ENCODE peak calls at places on chromosomes 13 and 19, in seven cellular contexts. N is endothelial cell of umbilical vein, L is PC-9, Y is K562, A is neural progenitor cell, J is MM.1S, I is fibroblast of lung. P is an unnamed sample.

GRCh38 chr13:24271611-24272451 is 37.5 kb upstream of the C1QTNF9 start:
- DNase-seq in A (peak), Y (no peak), J (no peak), I (peak), L (peak), N (peak), P (peak)

GRCh38 chr13:47869780-47870179 is 131.3 kb downstream of the SUCLA2 start:
- DNase-seq in N (no peak), A (no peak), Y (no peak), I (no peak), J (no peak), L (no peak), P (no peak)

GRCh38 chr19:47111081-47111589 is 2.4 kb downstream of the ZC3H4 start:
- DNase-seq in N (peak), A (peak), J (peak), Y (peak), L (no peak), I (no peak), P (no peak)

GRCh38 chr13:28792992-28793391 is 27.1 kb upstream of the MTUS2 start:
- DNase-seq in A (no peak), N (no peak), J (no peak), Y (no peak), L (no peak), I (peak), P (peak)

GRCh38 chr19:54420383-54421168 is 5.3 kb downstream of the TTYH1 start:
- DNase-seq in A (peak), I (no peak), J (no peak), Y (peak), N (no peak), L (no peak), P (no peak)

GRCh38 chr13:110023729-110024645 is 237.6 kb upstream of the IRS2 start:
- DNase-seq in L (no peak), J (no peak), N (no peak), I (no peak), A (peak), Y (no peak), P (no peak)

GRCh38 chr19:51361228-51361627 is 5.0 kb downstream of the ETFB start:
- DNase-seq in A (no peak), Y (no peak), N (no peak), J (no peak), I (no peak), L (no peak), P (no peak)

GRCh38 chr19:35292986-35293732 is 1.2 kb downstream of the MAG start:
- DNase-seq in I (no peak), A (no peak), L (no peak), Y (no peak), N (no peak), J (no peak), P (no peak)

GRCh38 chr13:20350380-20350763 is 118.3 kb upstream of the GJB6 start:
- DNase-seq in Y (no peak), I (no peak), L (no peak), J (no peak), N (no peak), A (no peak), P (no peak)

GRCh38 chr19:16506961-16507360 is 10.8 kb downstream of the C19orf44 start:
- DNase-seq in J (no peak), I (no peak), Y (peak), A (no peak), L (no peak), N (no peak), P (no peak)

GRCh38 chr19:6773323-6773931 is 919 bp downstream of the VAV1 start:
- DNase-seq in L (no peak), J (peak), I (no peak), Y (no peak), N (no peak), A (no peak), P (no peak)

GRCh38 chr19:18002347-18002850 is 5.6 kb upstream of the ARRDC2 start:
- DNase-seq in J (no peak), L (no peak), I (no peak), Y (no peak), A (no peak), N (no peak), P (no peak)

GRCh38 chr19:5306531-5306930 is 34.1 kb downstream of the PTPRS start:
- DNase-seq in J (no peak), N (no peak), Y (no peak), I (no peak), A (no peak), L (no peak), P (no peak)

GRCh38 chr19:42132030-42132628 is at the start of gene POU2F2:
- DNase-seq in I (no peak), A (peak), L (no peak), N (no peak), Y (peak), J (peak), P (no peak)

GRCh38 chr13:71525004-71525403 is 342.0 kb downstream of the DACH1 start:
- DNase-seq in I (no peak), A (no peak), Y (no peak), N (no peak), L (no peak), J (no peak), P (no peak)

GRCh38 chr13:41917641-41918040 is 43.3 kb downstream of the VWA8 start:
- DNase-seq in Y (no peak), A (no peak), N (peak), I (peak), L (no peak), J (no peak), P (peak)

GRCh38 chr19:4208385-4209094 is 20.8 kb upstream of the EBI3 start:
- DNase-seq in I (peak), Y (peak), A (peak), N (no peak), J (peak), L (peak), P (peak)

GRCh38 chr13:47220453-47221150 is 323.7 kb upstream of the HTR2A start:
- DNase-seq in N (no peak), Y (no peak), I (peak), J (no peak), L (no peak), A (no peak), P (peak)

GRCh38 chr13:96090240-96091101 is 564 bp downstream of the HS6ST3 start:
- DNase-seq in A (peak), L (peak), Y (peak), I (peak), N (peak), J (peak), P (no peak)

GRCh38 chr13:39282400-39282972 is 244.2 kb downstream of the NHLRC3 start:
- DNase-seq in A (no peak), J (no peak), I (no peak), Y (no peak), L (no peak), N (no peak), P (no peak)

GRCh38 chr13:24063281-24063851 is 97.2 kb upstream of the SPATA13 start:
- DNase-seq in A (no peak), J (no peak), I (peak), N (peak), Y (no peak), L (no peak), P (peak)

GRCh38 chr13:33191425-33192221 is 93.9 kb downstream of the STARD13 start:
- DNase-seq in Y (no peak), I (peak), J (no peak), A (no peak), N (no peak), L (no peak), P (peak)

GRCh38 chr13:106573279-106573831 is 5.4 kb upstream of the ARGLU1 start:
- DNase-seq in J (no peak), L (no peak), N (no peak), I (peak), Y (no peak), A (no peak), P (peak)

GRCh38 chr19:52048604-52049493 is at the start of gene ZNF432:
- DNase-seq in J (no peak), L (peak), N (peak), I (peak), A (peak), Y (peak), P (peak)

GRCh38 chr19:5354403-5354802 is 13.8 kb upstream of the PTPRS start:
- DNase-seq in J (no peak), Y (peak), N (no peak), I (no peak), A (peak), L (no peak), P (no peak)

DNA sequence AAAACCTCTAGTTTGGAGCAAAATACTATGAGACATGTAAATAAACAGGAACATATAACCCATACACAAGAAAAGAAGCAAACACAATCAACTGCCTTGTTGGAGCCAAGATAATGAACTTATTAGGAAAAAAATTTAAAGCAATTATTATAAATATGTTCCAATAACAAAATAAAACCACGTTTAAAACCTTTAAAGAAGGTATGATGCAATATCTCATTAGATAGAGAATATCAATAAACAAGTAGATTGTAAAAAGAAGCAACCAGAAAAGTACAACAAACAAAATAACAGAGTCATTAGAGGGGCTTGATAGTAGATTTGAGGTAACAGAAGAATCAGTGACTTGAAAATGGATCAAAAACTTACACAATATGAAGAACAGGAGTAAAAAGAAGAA is 327.0 kb upstream of the PCDH9 start:
- DNase-seq in N (no peak), L (no peak), Y (no peak), I (no peak), A (no peak), J (no peak), P (no peak)
- TF ChIP-seq EZH2 in N (no peak), L (no peak), Y (no peak), I (no peak), A (no peak), J (no peak), P (no peak)

DNA sequence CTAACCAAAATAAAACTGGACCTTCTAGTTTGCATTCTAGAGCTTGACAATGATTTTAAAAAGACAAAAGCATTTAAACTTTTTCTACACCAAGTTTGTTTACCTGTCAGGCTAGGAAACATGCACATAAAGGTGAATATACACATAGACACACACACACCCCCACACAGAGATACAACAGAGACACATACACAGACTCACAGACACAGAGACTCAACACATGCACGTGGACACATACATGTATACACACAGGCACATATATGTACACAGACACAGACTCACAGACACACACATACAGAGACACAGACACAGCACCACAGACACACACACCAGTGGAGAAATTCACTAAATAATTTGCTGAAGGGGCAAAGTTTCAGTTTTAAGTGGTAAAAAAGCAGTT is 155.7 kb downstream of the GPC5 start:
- DNase-seq in L (no peak), Y (no peak), J (no peak), I (no peak), N (no peak), A (no peak), P (no peak)
- H3K4me2 ChIP-seq in L (no peak), Y (no peak), J (no peak), I (no peak), N (no peak), A (no peak), P (no peak)

GRCh38 chr13:76965759-76966421 is 17.6 kb downstream of the ACOD1 start:
- DNase-seq in N (peak), J (no peak), Y (no peak), L (no peak), I (peak), A (no peak), P (peak)
- TF ChIP-seq EZH2 in N (no peak), J (no peak), Y (no peak), L (no peak), I (no peak), A (no peak), P (no peak)

DNA sequence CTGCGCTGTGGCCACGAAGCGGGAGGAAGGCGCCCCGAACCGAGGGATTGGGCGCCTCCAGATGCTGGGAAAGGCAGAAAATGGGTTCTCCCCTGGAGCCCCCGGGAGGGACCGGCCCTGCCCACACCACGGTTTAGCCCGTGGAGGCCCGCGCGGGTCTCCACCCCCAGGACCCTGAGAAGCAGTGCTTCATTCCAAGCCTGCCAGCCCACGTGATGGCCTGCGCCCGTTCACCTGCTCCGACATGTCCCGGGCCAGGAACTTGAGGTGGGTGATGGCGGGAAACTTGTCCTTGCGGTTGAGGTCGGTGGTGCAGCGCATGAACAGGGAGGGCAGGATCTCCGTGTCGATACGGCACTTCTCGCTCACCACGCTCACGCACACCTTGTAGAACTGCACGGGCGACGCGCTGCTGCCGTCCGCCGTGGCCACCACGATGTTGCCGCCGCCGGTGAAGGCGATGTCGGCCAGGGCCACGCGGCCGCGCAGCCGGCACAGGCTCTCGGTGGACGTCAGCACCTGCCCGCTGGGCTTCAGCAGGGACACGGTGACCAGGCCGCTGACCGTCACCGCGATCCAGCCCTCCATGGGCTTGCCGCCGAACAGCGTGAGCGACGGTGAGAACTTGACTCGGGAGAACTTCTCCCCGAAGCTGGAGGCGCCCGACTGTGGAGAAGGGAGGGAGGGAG is 7.3 kb downstream of the MED16 start:
- DNase-seq in A (no peak), Y (no peak), N (no peak), J (no peak), I (no peak), L (no peak), P (no peak)
- H3K4me2 ChIP-seq in A (no peak), Y (no peak), N (no peak), J (no peak), I (no peak), L (no peak), P (no peak)

DNA sequence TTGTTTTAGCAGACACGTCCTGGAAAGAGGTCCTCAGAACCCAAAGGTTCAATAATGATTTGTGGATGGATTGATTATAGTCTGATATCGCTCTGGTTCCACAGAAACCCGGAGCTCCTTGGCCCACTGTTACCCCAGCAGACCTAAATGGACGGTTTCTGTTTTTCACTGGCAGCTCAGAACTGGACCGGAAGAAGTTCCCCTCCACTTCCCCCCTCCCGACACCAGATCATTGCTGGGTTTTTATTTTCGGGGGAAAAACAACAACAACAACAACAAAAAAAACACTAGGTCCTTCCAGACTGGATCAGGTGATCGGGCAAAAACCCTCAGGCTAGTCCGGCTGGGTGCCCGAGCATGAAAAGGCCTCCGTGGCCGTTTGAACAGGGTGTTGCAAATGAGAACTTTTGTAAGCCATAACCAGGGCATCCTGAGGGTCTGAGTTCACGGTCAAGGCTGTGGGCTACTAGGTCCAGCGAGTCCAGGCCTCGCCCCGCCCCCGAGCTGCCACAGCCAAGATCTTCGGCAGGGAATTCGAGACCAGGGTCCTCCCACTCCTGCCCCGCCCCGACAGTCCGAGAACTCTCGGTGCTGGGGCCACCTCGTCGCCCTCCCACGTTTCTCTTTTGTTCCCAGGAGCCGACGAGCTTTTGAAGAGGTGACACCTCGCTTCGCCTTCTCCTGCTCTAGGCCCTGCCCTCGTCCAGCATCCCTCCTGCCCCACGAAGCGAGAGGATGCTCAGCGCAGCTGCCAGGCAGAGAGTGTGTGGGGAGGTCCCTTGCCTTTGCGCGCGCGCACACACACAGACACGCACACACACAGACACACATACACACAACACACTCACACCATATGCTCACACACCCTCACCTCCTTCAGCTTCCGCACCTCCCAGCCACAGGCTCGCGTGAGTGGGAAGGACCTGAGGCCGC is 8.7 kb downstream of the ZIC2 start:
- DNase-seq in A (peak), Y (no peak), I (no peak), N (no peak), L (no peak), J (no peak), P (no peak)
- TF ChIP-seq EZH2 in A (no peak), Y (no peak), I (peak), N (peak), L (no peak), J (no peak), P (peak)

GRCh38 chr13:23022667-23023066 is 158.1 kb upstream of the SGCG start:
- DNase-seq in A (no peak), Y (no peak), I (no peak), N (no peak), J (no peak), L (no peak), P (no peak)
- H3K4me2 ChIP-seq in A (no peak), Y (no peak), I (no peak), N (no peak), J (no peak), L (no peak), P (no peak)

DNA sequence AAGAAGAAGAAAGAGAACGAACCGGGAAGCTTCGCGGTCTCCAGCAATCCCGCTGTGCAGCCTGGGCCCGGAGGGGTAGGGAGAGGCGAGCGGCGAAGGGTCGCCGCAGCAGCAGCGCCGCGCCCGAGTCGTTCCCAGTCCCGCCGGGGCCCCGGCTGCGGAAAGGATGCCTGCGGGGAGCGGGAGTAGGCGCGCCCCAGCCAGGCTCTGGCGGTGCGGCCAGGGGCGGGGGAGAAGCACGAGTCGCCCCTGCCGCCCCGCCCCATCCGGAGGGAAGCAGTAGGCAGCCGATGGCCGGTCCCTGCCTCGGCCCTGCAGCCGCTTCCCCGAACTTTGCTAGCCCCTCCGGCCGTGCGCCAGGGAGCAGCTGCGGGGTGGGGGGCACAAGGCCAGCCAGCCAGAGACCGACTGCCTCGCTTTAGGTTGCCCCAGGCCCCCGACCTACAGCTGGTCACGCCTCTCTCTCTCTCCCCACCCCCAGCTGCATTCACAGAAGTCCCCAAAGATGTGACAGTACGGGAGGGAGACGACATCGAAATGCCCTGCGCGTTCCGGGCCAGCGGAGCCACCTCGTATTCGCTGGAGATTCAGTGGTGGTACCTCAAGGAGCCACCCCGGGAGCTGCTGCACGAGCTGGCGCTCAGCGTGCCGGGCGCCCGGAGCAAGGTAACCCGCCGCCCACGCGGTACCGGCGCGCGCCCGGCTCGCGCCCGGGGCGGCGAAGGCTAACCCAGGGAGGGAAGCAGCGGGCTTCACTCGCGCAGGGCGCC is 1.1 kb downstream of the VSTM2B start:
- DNase-seq in I (no peak), N (no peak), A (peak), J (no peak), Y (peak), L (no peak), P (no peak)
- TF ChIP-seq EZH2 in I (peak), N (peak), A (peak), J (no peak), Y (no peak), L (no peak), P (peak)

GRCh38 chr19:33281296-33281926 is 20.9 kb downstream of the CEBPA start:
- DNase-seq in L (no peak), Y (no peak), I (no peak), A (no peak), J (no peak), N (no peak), P (no peak)
- H3K4me2 ChIP-seq in L (no peak), Y (no peak), I (no peak), A (no peak), J (no peak), N (no peak), P (no peak)

DNA sequence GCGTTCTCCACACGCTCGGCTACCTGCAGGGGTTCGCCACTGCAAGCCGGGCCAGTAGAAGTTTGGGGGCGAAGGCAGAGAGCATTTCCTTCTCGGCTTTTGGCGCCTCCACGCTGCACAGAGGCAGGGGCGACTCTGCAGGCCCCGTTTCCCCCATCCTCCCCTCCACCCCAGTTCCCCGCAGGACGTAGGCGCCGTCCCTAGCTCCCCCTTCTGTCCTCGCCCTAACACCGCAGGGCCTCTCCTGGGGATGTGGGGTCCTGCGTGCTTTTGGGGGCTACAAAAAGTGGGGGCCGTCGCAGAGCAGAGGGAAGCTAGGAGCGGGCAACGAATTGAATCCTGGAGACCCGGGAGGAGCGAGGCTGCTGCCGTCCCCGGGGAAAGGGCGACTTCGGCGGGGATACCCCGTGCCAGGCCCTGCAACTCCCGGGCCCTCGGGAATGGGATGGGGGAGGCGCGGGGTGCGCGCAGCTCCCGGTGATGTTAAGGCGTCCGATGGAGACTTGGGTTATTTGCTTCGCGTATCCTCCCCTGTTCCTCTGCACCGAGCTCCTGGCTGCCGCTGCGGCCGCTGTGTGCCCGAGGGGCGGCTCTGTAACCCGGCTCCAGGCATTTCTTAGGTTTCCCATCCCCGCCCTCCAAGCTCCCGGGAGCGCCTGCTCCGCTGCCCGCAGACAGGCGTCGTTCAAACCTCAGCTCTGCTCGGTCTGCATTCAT is 255.9 kb upstream of the SOX21 start:
- DNase-seq in J (no peak), I (peak), A (peak), Y (no peak), N (peak), L (no peak), P (no peak)
- TF ChIP-seq EZH2 in J (no peak), I (peak), A (peak), Y (no peak), N (peak), L (no peak), P (peak)